ENCODE peak calls at places on chromosomes 12 and 14, in six cellular contexts. Z is ovary, S is uterus, P is HCT116, T is IMR-90, Q is spleen. Y is an unnamed sample.
A peak's percentile ranks its signal among the peaks of the same experiment; 100 is the strongest.

GRCh38 chr12:19434538-19434937 is 4.8 kb upstream of the AEBP2 start:
- DNase-seq in S (no peak), P (no peak), T (no peak), Z (no peak), Q (no peak), Y (no peak)

GRCh38 chr14:56333361-56334279 is 215.4 kb downstream of the PELI2 start:
- DNase-seq in S (no peak), T (peak; percentile 93), P (no peak), Q (no peak), Z (no peak), Y (no peak)

GRCh38 chr12:13358391-13358905 is 161.9 kb downstream of the EMP1 start:
- DNase-seq in Q (no peak), T (no peak), Z (no peak), S (no peak), P (no peak), Y (no peak)

GRCh38 chr14:69711065-69711464 is 55.9 kb upstream of the SRSF5 start:
- DNase-seq in Q (no peak), Z (peak; percentile 71), P (no peak), T (peak; percentile 17), S (peak; percentile 77), Y (peak; percentile 64)

GRCh38 chr14:68795602-68796417 is 2.9 kb upstream of the ZFP36L1 start:
- DNase-seq in Q (peak; percentile 97), Z (peak; percentile 87), P (no peak), S (peak; percentile 86), T (peak; percentile 79), Y (peak; percentile 87)

GRCh38 chr12:85519163-85519562 is 239.1 kb downstream of the ALX1 start:
- DNase-seq in Z (no peak), Q (no peak), S (no peak), P (no peak), T (no peak), Y (no peak)

GRCh38 chr12:107684990-107685359 is 624 bp upstream of the PWP1 start:
- DNase-seq in Q (no peak), Z (no peak), S (no peak), T (peak; percentile 35), P (peak; percentile 23), Y (peak; percentile 21)

GRCh38 chr14:54730156-54730961 is 163.4 kb downstream of the SAMD4A start:
- DNase-seq in S (no peak), P (no peak), Z (no peak), T (peak; percentile 78), Q (no peak), Y (peak; percentile 16)

GRCh38 chr14:21084988-21085853 is 13.2 kb downstream of the ZNF219 start:
- DNase-seq in Q (peak; percentile 86), T (peak; percentile 91), Z (no peak), P (no peak), S (no peak), Y (no peak)

GRCh38 chr12:62466018-62466595 is 519 bp upstream of the MON2 start:
- DNase-seq in T (peak; percentile 32), S (peak; percentile 42), P (no peak), Q (no peak), Z (peak; percentile 47), Y (peak; percentile 42)

GRCh38 chr12:93836616-93837260 is 159.6 kb downstream of the CRADD start:
- DNase-seq in T (no peak), Q (no peak), S (no peak), Z (no peak), P (no peak), Y (no peak)

GRCh38 chr12:6899837-6900519 is 4.6 kb upstream of the LRRC23 start:
- DNase-seq in Q (no peak), P (no peak), T (peak; percentile 38), Z (no peak), S (no peak), Y (peak; percentile 85)

GRCh38 chr12:68326720-68327119 is 5.4 kb downstream of the MDM1 start:
- DNase-seq in Z (no peak), S (no peak), T (no peak), P (no peak), Q (no peak), Y (no peak)

GRCh38 chr14:100304825-100305445 is 1.3 kb downstream of the SLC25A29 start:
- DNase-seq in T (peak; percentile 22), Z (peak; percentile 71), Q (no peak), S (peak; percentile 58), P (no peak), Y (peak; percentile 64)

GRCh38 chr14:54253195-54253947 is 143.4 kb upstream of the CDKN3 start:
- DNase-seq in Z (no peak), P (peak; percentile 91), S (no peak), T (peak; percentile 89), Q (no peak), Y (no peak)

GRCh38 chr12:40198601-40199000 is 26.2 kb upstream of the LRRK2 start:
- DNase-seq in Z (no peak), S (no peak), P (no peak), Q (no peak), T (peak; percentile 13), Y (no peak)

GRCh38 chr12:66624806-66625205 is 54.1 kb downstream of the GRIP1 start:
- DNase-seq in S (no peak), P (no peak), Q (no peak), T (no peak), Z (no peak), Y (no peak)

GRCh38 chr14:65255029-65255545 is 152.8 kb upstream of the MAX start:
- DNase-seq in P (peak; percentile 61), Z (no peak), T (peak; percentile 82), S (no peak), Q (no peak), Y (no peak)

GRCh38 chr12:91877022-91877421 is 268.6 kb downstream of the BTG1 start:
- DNase-seq in Z (no peak), Q (peak; percentile 88), S (no peak), T (peak; percentile 40), P (no peak), Y (peak; percentile 64)

GRCh38 chr12:29519585-29520182 is 22.2 kb upstream of the OVCH1 start:
- DNase-seq in S (no peak), P (peak; percentile 29), T (peak; percentile 68), Z (peak; percentile 40), Q (no peak), Y (no peak)

GRCh38 chr14:74574092-74574438 is 38.0 kb downstream of the LTBP2 start:
- DNase-seq in S (no peak), T (no peak), Z (no peak), P (no peak), Q (peak; percentile 15), Y (no peak)

GRCh38 chr14:64337901-64338615 is 43.9 kb upstream of the ESR2 start:
- DNase-seq in T (peak; percentile 58), P (no peak), Z (peak; percentile 51), Q (peak; percentile 95), S (no peak), Y (peak; percentile 59)

GRCh38 chr14:32078030-32078793 is 1.1 kb downstream of the ARHGAP5 start:
- DNase-seq in Q (no peak), P (no peak), S (peak; percentile 44), Z (peak; percentile 42), T (peak; percentile 24), Y (peak; percentile 43)

GRCh38 chr12:6197996-6198395 is 2.2 kb upstream of the CD9 start:
- DNase-seq in Q (no peak), P (no peak), S (no peak), Z (no peak), T (no peak), Y (no peak)

DNA sequence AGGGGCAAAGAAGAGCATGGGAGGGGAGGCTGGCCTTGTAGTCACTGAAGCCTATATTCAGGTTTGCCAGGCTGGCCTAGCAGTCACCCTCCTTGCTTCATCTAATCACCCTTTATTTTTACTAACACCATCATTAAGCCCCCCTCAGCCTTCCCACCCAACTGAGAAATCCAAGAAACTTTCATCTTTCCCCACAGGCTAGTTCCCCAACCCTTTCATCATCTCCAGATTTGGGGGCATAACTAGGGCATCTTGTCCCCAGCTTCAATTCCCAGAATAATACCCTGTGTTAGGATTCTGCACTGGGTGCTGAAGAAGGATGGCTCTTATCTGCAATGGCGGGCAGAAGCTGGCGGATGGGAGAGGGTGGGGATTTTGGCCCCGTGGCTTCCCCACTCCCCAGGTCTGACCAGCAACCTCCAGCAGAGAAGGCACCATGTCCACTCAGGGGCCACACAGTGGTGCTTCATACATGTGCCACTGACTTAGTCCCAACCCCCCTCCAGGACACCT is 6.9 kb downstream of the PCK2 start:
- DNase-seq in S (no peak), Q (peak; percentile 40), Z (no peak), P (no peak), T (no peak), Y (no peak)
- H3K36me3 ChIP-seq in S (no peaks in the 10 kb centered on the region), Q (peaks cover 55% of the 10 kb centered on the region), Z (no peaks in the 10 kb centered on the region), P (no peaks in the 10 kb centered on the region), T (peaks cover 45% of the 10 kb centered on the region), Y (no peaks in the 10 kb centered on the region)

DNA sequence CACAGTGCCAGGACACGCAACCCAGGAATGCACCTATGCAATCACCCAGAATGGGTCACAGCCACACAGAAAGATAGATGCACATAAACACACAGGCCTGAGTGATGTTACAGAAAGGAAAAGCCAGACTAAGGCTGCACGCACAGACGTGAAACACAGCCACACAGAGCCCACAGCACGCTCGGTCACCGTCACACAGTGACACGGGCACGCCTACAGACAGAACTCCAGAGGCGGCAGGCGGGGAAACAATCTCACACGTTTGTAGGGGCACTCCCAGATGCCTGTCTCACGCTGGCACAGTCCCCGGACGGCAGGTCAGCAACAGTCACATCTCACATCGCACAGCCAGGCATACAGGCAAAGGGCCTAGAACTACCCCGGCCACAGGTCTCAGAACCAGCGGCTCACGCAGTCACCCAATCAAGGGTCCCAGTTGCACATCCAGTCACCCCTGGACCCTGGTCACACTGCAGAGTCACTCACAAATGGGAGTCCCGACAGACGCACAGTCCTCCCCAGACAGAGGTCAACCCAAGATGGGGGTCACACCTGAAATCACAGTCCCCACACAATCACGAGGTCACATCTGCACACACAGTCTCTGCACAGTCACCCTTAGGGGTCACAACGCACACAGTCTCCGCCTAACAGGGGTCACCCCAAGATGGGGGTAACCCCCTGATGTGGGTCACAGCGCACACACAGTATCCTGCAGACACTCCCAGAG is 790 bp downstream of the SSH1 start:
- DNase-seq in T (peak; percentile 87), Z (peak; percentile 55), P (no peak), S (peak; percentile 52), Q (peak; percentile 89), Y (peak; percentile 81)
- TF ChIP-seq POLR2A in T (peak; percentile 97), Z (no peak), P (no peak), S (no peak), Q (no peak), Y (peak; percentile 74)

GRCh38 chr14:61733972-61734371 is 28.2 kb upstream of the SNAPC1 start:
- DNase-seq in Q (no peak), Z (no peak), P (no peak), T (no peak), S (no peak), Y (no peak)
- H3K36me3 ChIP-seq in Q (peaks cover 91% of the 10 kb centered on the region), Z (no peaks in the 10 kb centered on the region), P (peaks cover 44% of the 10 kb centered on the region), T (peaks cover 66% of the 10 kb centered on the region), S (no peaks in the 10 kb centered on the region), Y (peaks cover 56% of the 10 kb centered on the region)

GRCh38 chr12:124359671-124360581 is 65.0 kb downstream of the RFLNA start:
- DNase-seq in P (no peak), S (peak; percentile 95), Q (no peak), T (no peak), Z (peak; percentile 90), Y (peak; percentile 78)
- TF ChIP-seq POLR2A in P (no peak), S (no peak), Q (no peak), T (no peak), Z (no peak), Y (no peak)